ENCODE peak calls at places on chromosomes 7 and 10, in nine cellular contexts. E, A, M, N, W, Q, C, H and P are unnamed samples.
A peak's percentile ranks its signal among the peaks of the same experiment; 100 is the strongest.

GRCh38 chr10:104736006-104736405 is 94.9 kb downstream of the SORCS3 start:
- DNase-seq in H (no peak), M (no peak), Q (peak; percentile 36), E (no peak), C (no peak), W (no peak), N (no peak), A (peak; percentile 28), P (no peak)

GRCh38 chr7:77729574-77730348 is 33.5 kb downstream of the RSBN1L start:
- DNase-seq in A (no peak), Q (no peak), W (no peak), E (no peak), N (peak; percentile 31), C (no peak), H (peak; percentile 25), M (no peak), P (no peak)

GRCh38 chr7:50352282-50352681 is 47.8 kb downstream of the IKZF1 start:
- DNase-seq in H (no peak), N (no peak), C (no peak), M (no peak), E (no peak), A (no peak), W (no peak), Q (no peak), P (no peak)

GRCh38 chr7:139775829-139776266 is 1.9 kb downstream of the HIPK2 start:
- DNase-seq in N (peak; percentile 85), H (peak; percentile 90), M (peak; percentile 21), E (peak; percentile 74), Q (peak; percentile 54), A (peak; percentile 64), W (peak; percentile 25), C (peak; percentile 80), P (no peak)

GRCh38 chr10:68796609-68797008 is 30.7 kb upstream of the STOX1 start:
- DNase-seq in H (no peak), Q (no peak), M (no peak), N (peak; percentile 67), A (no peak), E (no peak), W (no peak), C (peak; percentile 71), P (no peak)

GRCh38 chr7:111041577-111041976 is 49.4 kb upstream of the LRRN3 start:
- DNase-seq in W (no peak), N (peak; percentile 1), Q (no peak), A (no peak), M (no peak), C (peak; percentile 69), H (peak; percentile 14), E (no peak), P (no peak)

GRCh38 chr7:29806131-29806792 is at the start of gene WIPF3:
- DNase-seq in C (peak; percentile 15), W (no peak), M (peak; percentile 47), A (no peak), Q (peak; percentile 80), H (no peak), N (no peak), E (no peak), P (no peak)

GRCh38 chr10:96863922-96864543 is 31.9 kb downstream of the LCOR start:
- DNase-seq in A (no peak), M (no peak), E (no peak), N (peak; percentile 40), W (no peak), Q (no peak), H (peak; percentile 58), C (peak; percentile 60), P (no peak)

GRCh38 chr7:48179631-48180030 is 8.4 kb downstream of the ABCA13 start:
- DNase-seq in H (no peak), N (no peak), E (no peak), W (no peak), A (no peak), M (no peak), C (no peak), Q (no peak), P (no peak)

GRCh38 chr10:27747096-27747451 is 1.5 kb upstream of the MKX start:
- DNase-seq in Q (no peak), M (no peak), C (no peak), E (no peak), N (peak; percentile 5), H (no peak), W (no peak), A (no peak), P (no peak)

GRCh38 chr7:28005848-28006233 is 174.8 kb downstream of the JAZF1 start:
- DNase-seq in Q (no peak), M (no peak), H (no peak), E (no peak), A (no peak), W (no peak), C (no peak), N (no peak), P (peak; percentile 43)

GRCh38 chr7:24865994-24866615 is 108.8 kb upstream of the GSDME start:
- DNase-seq in C (no peak), M (no peak), H (no peak), N (no peak), W (no peak), E (no peak), Q (no peak), A (no peak), P (no peak)

GRCh38 chr10:43404675-43405221 is 4.2 kb downstream of the HNRNPF start:
- DNase-seq in M (no peak), E (no peak), N (no peak), Q (no peak), H (no peak), W (no peak), C (no peak), A (no peak), P (no peak)

GRCh38 chr7:84100866-84101265 is 93.7 kb downstream of the SEMA3A start:
- DNase-seq in A (no peak), E (no peak), N (peak; percentile 69), W (no peak), Q (no peak), C (peak; percentile 84), H (peak; percentile 63), M (no peak), P (no peak)

GRCh38 chr7:45624392-45624760 is 50.2 kb downstream of the ADCY1 start:
- DNase-seq in W (no peak), Q (no peak), M (no peak), N (no peak), H (no peak), C (no peak), A (no peak), E (no peak), P (no peak)

GRCh38 chr7:4239991-4240812 is 441.9 kb upstream of the FOXK1 start:
- DNase-seq in W (no peak), C (no peak), N (no peak), Q (no peak), H (no peak), A (no peak), E (no peak), M (no peak), P (no peak)

DNA sequence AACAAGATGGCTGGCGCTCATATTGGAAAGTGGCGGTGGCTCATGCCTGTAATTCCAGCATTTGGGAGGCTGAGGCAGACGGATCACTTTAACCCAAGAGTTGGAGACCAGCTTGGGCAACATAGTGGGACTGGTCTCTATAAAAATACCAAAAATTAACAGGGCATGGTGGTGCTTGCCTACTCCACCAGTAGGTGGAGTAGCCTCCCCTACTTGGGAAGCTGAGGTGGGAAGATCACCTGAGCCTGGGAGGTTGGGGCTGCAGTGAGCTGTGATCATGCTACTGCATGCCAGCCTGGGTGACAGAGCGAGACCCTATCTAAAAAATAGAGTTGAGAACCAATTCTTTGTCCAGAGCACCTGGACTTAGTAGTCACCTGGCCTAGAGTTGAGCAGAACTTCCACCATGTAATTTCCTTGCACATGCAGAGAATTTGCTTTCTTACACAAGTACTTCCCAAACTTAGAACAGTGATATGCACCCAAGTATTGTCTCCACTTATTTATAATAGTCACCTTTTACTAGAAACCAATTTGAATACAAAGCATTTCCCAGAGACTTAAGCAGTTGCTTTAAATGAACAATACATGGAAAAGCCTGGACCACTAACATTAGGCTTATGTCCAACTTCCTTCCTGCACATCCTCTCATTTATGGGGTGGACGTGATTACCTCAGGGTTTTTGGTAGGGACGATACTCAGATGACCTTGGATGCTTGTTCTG is 15.9 kb downstream of the LAMB4 start:
- DNase-seq in C (peak; percentile 66), A (no peak), M (no peak), Q (no peak), W (no peak), E (no peak), N (no peak), H (peak; percentile 15), P (no peak)
- TF ChIP-seq CTCF in C (peak; percentile 89), A (no peak), M (peak; percentile 55), Q (no peak), W (no peak), E (no peak), N (peak; percentile 29), H (peak; percentile 53), P (peak; percentile 56)

DNA sequence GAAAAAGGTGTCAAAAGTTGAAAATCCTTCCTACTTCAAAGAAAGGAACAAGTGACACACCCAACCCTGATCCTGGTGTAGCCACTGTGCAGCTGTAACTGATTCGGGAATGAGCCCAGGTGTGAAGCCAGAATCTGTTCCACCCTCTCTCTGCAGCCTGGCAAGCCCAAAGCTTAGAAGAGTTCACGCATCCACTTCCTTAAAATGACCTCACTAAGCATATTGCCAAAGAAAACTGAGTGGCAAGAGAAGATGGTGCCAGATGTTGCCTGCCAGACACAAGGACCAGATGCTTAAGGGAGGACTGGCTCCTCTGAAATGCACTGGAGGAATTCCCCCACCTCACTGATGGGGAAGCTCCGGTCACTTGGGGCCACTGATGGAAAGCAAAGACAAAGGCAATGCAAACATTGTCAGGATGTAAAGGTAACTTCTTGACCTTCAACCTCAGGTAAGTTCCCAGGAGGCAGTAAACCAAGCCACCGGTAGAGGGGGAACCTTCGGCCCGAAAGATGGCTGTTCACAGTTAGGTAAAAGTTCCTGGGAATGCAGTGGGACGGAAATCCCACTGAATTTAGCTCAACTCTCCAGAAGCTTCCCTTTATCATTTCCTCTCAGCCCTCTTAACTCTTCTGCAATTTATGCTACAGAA is 554.9 kb downstream of the KCNMA1 start:
- DNase-seq in H (no peak), A (no peak), E (no peak), W (no peak), M (peak; percentile 23), N (peak; percentile 15), Q (no peak), C (no peak), P (no peak)
- TF ChIP-seq CTCF in H (no peak), A (no peak), E (no peak), W (no peak), M (peak; percentile 68), N (no peak), Q (no peak), C (peak; percentile 38), P (no peak)

DNA sequence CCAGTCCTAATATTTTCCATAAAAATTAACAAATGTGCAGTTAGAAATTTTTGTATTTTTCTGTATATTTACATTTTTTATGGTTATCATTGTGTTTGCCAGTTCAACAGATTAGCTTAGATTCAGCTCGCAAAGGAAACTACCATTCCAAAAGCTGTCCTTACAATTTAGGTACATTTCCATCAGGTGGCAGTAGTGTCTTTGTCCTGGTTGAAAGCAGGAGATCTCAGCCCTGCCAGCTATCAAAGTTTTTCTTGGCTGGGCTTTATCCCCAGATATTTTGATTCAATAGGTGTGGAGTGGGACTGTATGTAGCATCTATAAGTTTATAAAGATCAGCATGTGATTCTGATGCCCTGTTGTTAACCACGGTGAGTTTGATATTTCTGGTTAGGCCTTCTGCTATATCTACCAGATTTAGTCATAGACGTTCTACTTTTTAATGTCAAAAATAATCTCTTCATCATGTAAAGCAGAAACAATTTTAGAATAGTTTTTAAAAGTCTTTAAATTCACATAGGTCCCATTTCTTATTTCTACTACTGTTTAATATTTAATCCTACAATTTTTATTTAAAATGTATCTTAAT is 15.5 kb upstream of the ICA1 start:
- DNase-seq in E (no peak), A (no peak), N (no peak), Q (no peak), W (no peak), M (no peak), C (peak; percentile 30), H (no peak), P (no peak)
- TF ChIP-seq CTCF in E (no peak), A (no peak), N (no peak), Q (no peak), W (no peak), M (peak; percentile 42), C (peak; percentile 31), H (no peak), P (peak; percentile 23)

GRCh38 chr10:101442456-101442800 is 88.5 kb downstream of the BTRC start:
- DNase-seq in E (no peak), Q (no peak), M (no peak), N (no peak), H (no peak), A (no peak), C (no peak), W (no peak), P (no peak)
- TF ChIP-seq CTCF in E (no peak), Q (no peak), M (no peak), N (no peak), H (no peak), A (no peak), C (no peak), W (no peak), P (no peak)